ENCODE peak calls at places on chromosome 11, in four cellular contexts. I is psoas muscle, T is neuronal stem cell, G is fibroblast of lung. S is an unnamed sample.

GRCh38 chr11:131675489-131675888 is 305.1 kb downstream of the NTM start:
- DNase-seq in I (no peak), T (no peak), G (no peak), S (no peak)

GRCh38 chr11:126857860-126858808 is 142.4 kb downstream of the KIRREL3 start:
- DNase-seq in I (no peak), T (no peak), G (peak; percentile 27), S (no peak)

GRCh38 chr11:1750840-1751520 is 585 bp upstream of the IFITM10 start:
- DNase-seq in I (no peak), T (no peak), G (no peak), S (no peak)

GRCh38 chr11:61777234-61778090 is 14.9 kb downstream of the TMEM258 start:
- DNase-seq in I (peak; percentile 58), T (no peak), G (no peak), S (no peak)

GRCh38 chr11:110086892-110087309 is 6.3 kb upstream of the ZC3H12C start:
- DNase-seq in I (no peak), T (no peak), G (peak; percentile 62), S (no peak)

GRCh38 chr11:8937159-8937558 is 4.4 kb upstream of the C11orf16 start:
- DNase-seq in I (no peak), T (no peak), G (no peak), S (no peak)

GRCh38 chr11:44556735-44557409 is 8.6 kb upstream of the CD82 start:
- DNase-seq in I (peak; percentile 49), T (peak; percentile 43), G (peak; percentile 69), S (no peak)

GRCh38 chr11:45028921-45029680 is 78.4 kb upstream of the TP53I11 start:
- DNase-seq in I (no peak), T (no peak), G (no peak), S (no peak)

GRCh38 chr11:96315476-96315875 is 27.5 kb downstream of the MAML2 start:
- DNase-seq in I (no peak), T (no peak), G (no peak), S (no peak)

GRCh38 chr11:69718147-69718546 is 14.3 kb upstream of the FGF19 start:
- DNase-seq in I (no peak), T (peak; percentile 80), G (peak; percentile 30), S (no peak)

GRCh38 chr11:120674537-120674936 is 163.0 kb downstream of the GRIK4 start:
- DNase-seq in I (no peak), T (no peak), G (peak; percentile 6), S (no peak)

GRCh38 chr11:70466154-70466553 is 67.8 kb downstream of the CTTN start:
- DNase-seq in I (no peak), T (no peak), G (no peak), S (no peak)

DNA sequence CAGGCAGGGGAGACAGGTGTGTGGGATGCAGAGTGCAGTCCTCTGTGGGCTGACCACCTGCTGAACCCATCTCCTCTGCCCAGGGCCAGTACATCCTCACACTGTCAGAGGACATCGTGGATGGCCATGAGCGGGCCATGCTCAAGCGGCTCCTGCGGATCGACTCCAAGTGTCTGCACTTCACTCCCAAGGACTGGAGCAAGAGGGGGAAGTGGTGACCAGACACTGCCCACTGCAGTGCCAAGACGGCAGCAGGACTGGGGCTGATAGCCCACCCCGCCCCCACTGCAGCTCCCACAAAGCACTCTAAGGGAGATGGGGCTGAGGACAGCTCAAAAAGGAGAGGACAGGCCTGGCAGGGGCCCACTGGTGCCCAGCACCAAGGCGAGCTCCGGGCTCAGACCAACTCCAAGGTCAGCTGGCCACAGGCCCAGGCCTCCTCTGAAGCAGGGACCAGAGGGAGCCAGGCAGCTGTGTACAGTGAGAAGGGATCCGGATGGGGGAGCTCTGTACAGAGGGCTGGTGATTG is 1.6 kb downstream of the RNASEH2C start:
- DNase-seq in I (peak; percentile 44), T (no peak), G (peak; percentile 33), S (no peak)
- H3K36me3 ChIP-seq in I (peaks cover 58% of the 10 kb centered on the region), T (peaks cover 43% of the 10 kb centered on the region), G (peaks cover 41% of the 10 kb centered on the region), S (peaks cover 39% of the 10 kb centered on the region)

GRCh38 chr11:539971-540481 is 2.7 kb downstream of the LRRC56 start:
- DNase-seq in I (no peak), T (no peak), G (no peak), S (no peak)

GRCh38 chr11:535519-536454 is at the start of gene HRAS:
- DNase-seq in I (peak; percentile 94), T (peak; percentile 95), G (peak; percentile 94), S (peak; percentile 64)

GRCh38 chr11:538431-539051 is 1.2 kb downstream of the LRRC56 start:
- DNase-seq in I (no peak), T (no peak), G (no peak), S (no peak)

GRCh38 chr11:536841-537621 is at the start of gene LRRC56:
- DNase-seq in I (peak; percentile 76), T (peak; percentile 77), G (peak; percentile 83), S (peak; percentile 45)

DNA sequence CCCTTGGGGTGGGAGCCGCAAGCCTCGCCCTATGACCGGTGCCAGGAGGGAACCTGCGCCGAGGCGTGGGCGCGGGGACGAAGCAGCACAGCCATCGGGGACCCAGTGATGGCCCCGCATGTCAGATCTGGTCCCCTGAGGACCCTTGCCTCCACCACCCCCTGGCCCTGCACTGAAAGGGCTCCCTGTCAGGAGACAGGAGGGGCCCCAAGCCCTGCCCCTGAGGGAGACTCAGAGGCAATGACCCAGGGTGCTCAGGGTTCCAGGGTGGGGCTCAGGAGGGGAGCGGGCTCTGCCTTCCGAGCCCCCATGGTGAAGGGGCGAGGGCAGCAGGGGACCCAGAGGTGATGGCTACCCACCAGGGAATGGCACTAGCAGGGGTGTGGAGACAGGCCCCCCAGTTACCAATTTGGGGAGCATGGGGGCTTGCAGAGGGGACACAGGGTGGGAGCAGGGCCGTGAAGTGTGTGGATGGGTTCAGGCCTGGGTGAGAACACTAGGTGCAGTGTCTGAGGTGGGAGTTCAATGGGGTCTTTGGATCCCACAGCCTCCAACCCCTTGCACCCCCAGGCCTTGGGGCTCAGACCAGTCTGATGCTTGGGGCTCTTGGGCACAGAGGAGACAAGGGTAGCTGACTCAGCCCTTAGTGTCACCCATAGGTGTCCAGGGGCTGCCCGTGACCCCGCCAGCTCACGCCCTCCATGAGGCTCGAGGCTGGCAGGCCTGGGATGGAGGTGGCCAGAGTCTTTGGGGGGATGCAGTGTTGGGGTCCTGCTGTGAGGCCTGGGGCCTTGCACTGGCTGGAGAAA is 499 bp downstream of the LRRC56 start:
- DNase-seq in I (no peak), T (no peak), G (no peak), S (no peak)
- H3K27ac ChIP-seq in I (no peak overlapping the region), T (no peak overlapping the region), G (peak overlapping the region; percentile 71), S (no peak overlapping the region)

DNA sequence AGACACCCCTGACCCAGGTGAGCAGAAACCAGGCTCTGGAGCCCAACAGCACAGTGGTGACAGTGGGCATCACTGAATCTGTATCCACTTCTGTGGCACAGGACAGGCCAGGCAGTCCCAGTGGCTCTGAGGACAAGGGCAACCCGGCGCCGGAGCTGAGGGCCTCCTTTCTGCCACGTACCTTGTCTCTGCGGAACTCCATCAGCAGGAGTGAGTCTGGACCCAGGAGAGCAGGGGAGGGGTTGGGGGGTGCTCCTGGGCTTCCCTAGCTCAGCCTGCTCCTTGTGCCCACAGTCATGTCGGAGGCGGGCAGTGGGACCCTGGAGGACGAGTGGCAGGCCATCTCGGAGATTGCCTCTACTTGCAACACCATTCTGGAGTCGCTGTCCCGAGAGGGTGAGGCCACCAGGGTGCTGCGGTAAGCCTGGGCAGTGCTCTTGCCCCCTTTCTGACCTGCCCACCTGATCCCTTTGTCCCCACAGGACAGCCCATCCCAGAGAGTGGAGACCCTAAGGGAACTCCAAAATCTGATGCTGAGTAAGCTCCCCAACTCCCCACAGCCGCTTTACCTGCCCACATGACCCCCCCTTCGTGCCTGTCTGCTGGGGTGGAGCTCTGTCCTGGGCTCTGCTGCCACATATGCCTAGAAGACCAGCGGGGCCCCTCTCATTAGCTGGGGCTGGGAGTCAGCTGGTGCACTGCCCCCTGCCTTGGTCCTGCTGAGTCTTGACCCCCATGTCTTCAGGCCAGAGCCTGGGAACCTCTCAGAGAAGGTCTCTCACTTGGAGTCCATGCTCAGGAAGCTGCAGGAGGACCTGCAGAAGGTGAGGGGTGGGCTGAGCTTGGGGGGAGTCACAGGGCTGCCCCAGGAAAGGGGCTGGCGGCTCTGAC is 12.0 kb downstream of the SIPA1 start:
- DNase-seq in I (no peak), T (no peak), G (no peak), S (no peak)
- H3K36me3 ChIP-seq in I (peaks cover 40% of the 10 kb centered on the region), T (peaks cover 4% of the 10 kb centered on the region), G (peaks cover 46% of the 10 kb centered on the region), S (peaks cover 9% of the 10 kb centered on the region)

GRCh38 chr11:74824285-74824982 is 75.8 kb downstream of the RNF169 start:
- DNase-seq in I (no peak), T (no peak), G (no peak), S (no peak)
- H3K27ac ChIP-seq in I (no peak overlapping the region), T (no peak overlapping the region), G (no peak overlapping the region), S (no peak overlapping the region)

GRCh38 chr11:117219455-117219854 is 12.4 kb downstream of the PCSK7 start:
- DNase-seq in I (no peak), T (no peak), G (no peak), S (no peak)

GRCh38 chr11:117217685-117218084 is 14.2 kb downstream of the PCSK7 start:
- DNase-seq in I (no peak), T (no peak), G (no peak), S (no peak)

GRCh38 chr11:117218133-117218915 is 13.5 kb downstream of the PCSK7 start:
- DNase-seq in I (no peak), T (no peak), G (peak; percentile 66), S (no peak)

GRCh38 chr11:117219995-117220394 is 11.9 kb downstream of the PCSK7 start:
- DNase-seq in I (no peak), T (no peak), G (no peak), S (no peak)

GRCh38 chr11:117219001-117219400 is 12.9 kb downstream of the PCSK7 start:
- DNase-seq in I (no peak), T (no peak), G (no peak), S (no peak)
- H3K36me3 ChIP-seq in I (peaks cover 70% of the 10 kb centered on the region), T (peaks cover 33% of the 10 kb centered on the region), G (peaks cover 3% of the 10 kb centered on the region), S (peaks cover 15% of the 10 kb centered on the region)

GRCh38 chr11:10500757-10501684 is 40.0 kb downstream of the RNF141 start:
- DNase-seq in I (no peak), T (no peak), G (no peak), S (no peak)

GRCh38 chr11:10499452-10500262 is 41.3 kb downstream of the RNF141 start:
- DNase-seq in I (no peak), T (no peak), G (peak; percentile 34), S (no peak)

GRCh38 chr11:10502065-10502680 is 38.8 kb downstream of the RNF141 start:
- DNase-seq in I (no peak), T (no peak), G (no peak), S (no peak)

GRCh38 chr11:10498426-10499250 is 42.3 kb downstream of the RNF141 start:
- DNase-seq in I (no peak), T (no peak), G (no peak), S (no peak)

DNA sequence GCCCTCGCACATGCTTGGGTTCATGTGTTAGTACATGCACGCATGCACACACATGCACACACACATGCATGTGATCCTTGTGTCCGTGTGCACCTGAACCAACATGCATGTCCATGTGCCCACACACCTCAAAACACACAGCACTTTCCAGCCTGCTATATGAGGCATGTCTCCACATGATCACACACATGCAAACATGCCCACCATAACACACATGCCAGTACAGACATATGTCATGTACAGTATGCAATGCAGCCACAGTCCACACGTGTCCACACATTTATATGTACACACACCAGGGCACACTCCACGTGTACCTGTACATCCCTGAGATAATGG is 40.8 kb downstream of the RNF141 start:
- DNase-seq in I (no peak), T (no peak), G (no peak), S (no peak)
- H3K27ac ChIP-seq in I (no peak overlapping the region), T (no peak overlapping the region), G (no peak overlapping the region), S (no peak overlapping the region)

DNA sequence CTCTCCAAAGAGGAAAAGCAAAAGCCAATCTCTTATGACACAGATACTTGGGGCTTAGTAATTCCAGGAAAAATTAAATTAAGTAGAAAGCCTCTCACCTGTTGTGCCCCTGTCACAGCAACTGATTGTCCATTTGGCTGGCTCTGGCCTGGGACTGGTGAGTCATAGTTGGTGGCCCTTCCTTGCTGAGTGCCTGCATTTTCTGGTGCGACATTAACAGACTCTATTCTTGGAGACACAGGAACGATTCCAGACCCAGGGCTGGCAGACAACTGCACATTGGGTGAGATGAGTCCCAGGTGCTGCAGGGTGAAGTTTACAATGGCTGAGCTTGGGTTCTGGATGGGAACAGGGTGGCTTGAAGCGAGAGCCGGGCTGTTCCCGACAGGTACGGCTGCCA is 15.6 kb downstream of the E2F8 start:
- DNase-seq in I (peak; percentile 51), T (no peak), G (no peak), S (no peak)
- H3K36me3 ChIP-seq in I (no peaks in the 10 kb centered on the region), T (peaks cover 4% of the 10 kb centered on the region), G (no peaks in the 10 kb centered on the region), S (peaks cover 11% of the 10 kb centered on the region)

S was measured in iPS DF 6.9.